ENCODE peak calls at places on chromosome 4, in five cellular contexts. Z is heart left ventricle, S is gastrocnemius medialis, A is tibial nerve, D is ovary. N is an unnamed sample.

GRCh38 chr4:10099521-10100325 is 16.9 kb downstream of the WDR1 start:
- DNase-seq in Z (no peak), D (no peak), A (no peak), S (no peak), N (no peak)

GRCh38 chr4:152605641-152606304 is 69.9 kb upstream of the FBXW7 start:
- DNase-seq in D (no peak), A (no peak), Z (no peak), S (no peak), N (no peak)

GRCh38 chr4:7698586-7698985 is 241.1 kb downstream of the AFAP1 start:
- DNase-seq in S (no peak), A (no peak), D (peak; percentile 53), Z (no peak), N (no peak)

GRCh38 chr4:11616856-11617255 is 188.2 kb upstream of the HS3ST1 start:
- DNase-seq in Z (no peak), A (no peak), S (no peak), D (no peak), N (no peak)

GRCh38 chr4:1192091-1192492 is 19.7 kb upstream of the SPON2 start:
- DNase-seq in D (peak; percentile 88), A (peak; percentile 81), S (peak; percentile 93), Z (peak; percentile 89), N (peak; percentile 94)

GRCh38 chr4:24774452-24774851 is 20.9 kb upstream of the SOD3 start:
- DNase-seq in S (no peak), Z (no peak), A (no peak), D (no peak), N (no peak)

GRCh38 chr4:19850909-19851308 is 400.8 kb upstream of the SLIT2 start:
- DNase-seq in D (no peak), A (no peak), S (no peak), Z (no peak), N (no peak)

GRCh38 chr4:151771664-151772063 is 10.9 kb upstream of the GATB start:
- DNase-seq in S (no peak), A (no peak), Z (no peak), D (no peak), N (no peak)

GRCh38 chr4:126592088-126592487 is 1040.7 kb upstream of the INTU start:
- DNase-seq in A (no peak), S (no peak), Z (no peak), D (no peak), N (no peak)

GRCh38 chr4:6405417-6405747 is 67.0 kb downstream of the PPP2R2C start:
- DNase-seq in D (no peak), A (no peak), Z (no peak), S (no peak), N (no peak)

GRCh38 chr4:147060171-147060931 is 114.7 kb upstream of the TTC29 start:
- DNase-seq in S (peak; percentile 15), Z (no peak), A (no peak), D (no peak), N (peak; percentile 22)

DNA sequence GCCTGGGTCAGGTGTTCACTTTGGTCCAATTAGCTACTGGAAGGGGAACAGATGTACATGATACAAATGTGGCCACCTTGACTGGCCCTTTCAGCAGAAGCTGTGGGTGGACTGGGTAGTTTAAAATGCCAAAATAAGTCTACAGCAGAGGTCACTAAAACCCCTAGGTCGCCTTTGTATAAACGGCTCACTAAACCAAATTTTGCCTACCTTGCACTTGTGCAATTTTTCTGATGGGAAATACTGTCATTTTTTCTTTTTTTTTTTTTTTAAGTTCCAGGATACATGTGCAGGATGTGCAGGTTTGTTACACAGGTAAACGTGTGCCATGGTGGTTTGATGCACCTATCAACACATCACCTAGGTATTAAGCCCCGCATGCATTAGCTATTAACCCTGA is 109.8 kb downstream of the EGF start:
- DNase-seq in A (no peak), Z (no peak), S (no peak), D (no peak), N (no peak)
- TF ChIP-seq POLR2A in A (no peak), Z (no peak), S (no peak), D (no peak), N (no peak)

GRCh38 chr4:3031357-3032064 is 42.8 kb downstream of the HTT-AS start:
- DNase-seq in D (no peak), S (no peak), Z (no peak), A (no peak), N (no peak)
- H3K4me1 ChIP-seq in D (no peaks in the 10 kb centered on the region), S (no peaks in the 10 kb centered on the region), Z (no peaks in the 10 kb centered on the region), A (no peaks in the 10 kb centered on the region), N (no peaks in the 10 kb centered on the region)

GRCh38 chr4:140152015-140152703 is 1.8 kb downstream of the MAML3 start:
- DNase-seq in Z (peak; percentile 76), A (peak; percentile 27), S (peak; percentile 43), D (peak; percentile 85), N (peak; percentile 68)

GRCh38 chr4:140150886-140151699 is 2.9 kb downstream of the MAML3 start:
- DNase-seq in D (peak; percentile 91), A (peak; percentile 78), S (peak; percentile 77), Z (peak; percentile 95), N (peak; percentile 96)

GRCh38 chr4:140150636-140150885 is 3.4 kb downstream of the MAML3 start:
- DNase-seq in Z (no peak), S (peak; percentile 71), A (peak; percentile 75), D (no peak), N (peak; percentile 92)

GRCh38 chr4:140151700-140152014 is 2.3 kb downstream of the MAML3 start:
- DNase-seq in D (peak; percentile 84), A (peak; percentile 51), Z (peak; percentile 87), S (peak; percentile 61), N (peak; percentile 93)

DNA sequence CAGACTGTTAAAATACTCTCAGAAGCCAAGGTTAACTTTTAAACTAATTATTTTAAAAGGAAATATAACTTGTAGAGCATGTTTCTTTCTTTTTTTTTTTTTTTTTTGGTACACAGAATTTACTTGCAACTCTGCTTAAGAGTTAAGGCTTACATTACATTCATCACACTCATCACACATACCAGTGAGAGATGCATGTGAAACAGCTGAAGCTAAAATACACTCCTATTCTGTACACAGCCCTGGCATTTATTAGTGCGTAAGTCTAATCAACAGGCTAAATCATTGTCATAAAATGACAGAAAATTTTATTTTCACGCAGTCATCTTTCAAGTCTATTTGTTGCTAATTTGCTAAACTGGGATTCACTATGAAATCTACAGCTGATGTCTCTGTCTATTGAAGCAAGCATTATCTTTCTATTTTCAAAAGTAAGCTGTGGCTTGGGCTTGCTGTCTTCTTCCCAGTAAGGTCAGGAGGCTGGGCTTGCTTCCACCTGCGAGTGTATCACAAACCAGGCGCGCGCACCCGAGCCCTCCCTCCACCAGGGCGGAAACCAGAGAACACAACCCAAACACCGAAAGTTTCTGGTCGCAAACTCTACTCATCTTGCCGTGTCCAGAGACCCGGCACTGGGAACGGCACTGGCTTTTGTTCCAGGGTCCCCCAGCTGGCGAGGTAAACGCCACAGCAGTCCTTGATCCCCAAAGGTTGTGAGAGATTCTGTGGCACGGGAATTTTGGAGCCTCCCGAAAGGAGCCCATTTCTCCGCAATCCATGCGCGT is 3.9 kb downstream of the MAML3 start:
- DNase-seq in A (peak; percentile 58), D (peak; percentile 78), S (peak; percentile 74), Z (peak; percentile 76), N (peak; percentile 86)
- TF ChIP-seq POLR2A in A (no peak), D (no peak), S (peak; percentile 28), Z (no peak), N (peak; percentile 22)

GRCh38 chr4:40555176-40555900 is 74.3 kb downstream of the RBM47 start:
- DNase-seq in S (no peak), Z (no peak), D (no peak), A (no peak), N (no peak)

GRCh38 chr4:40559585-40560465 is 69.8 kb downstream of the RBM47 start:
- DNase-seq in S (no peak), Z (no peak), D (no peak), A (no peak), N (no peak)

GRCh38 chr4:40553995-40554394 is 75.7 kb downstream of the RBM47 start:
- DNase-seq in S (no peak), A (no peak), D (no peak), Z (peak; percentile 24), N (no peak)

GRCh38 chr4:40562208-40562607 is 67.5 kb downstream of the RBM47 start:
- DNase-seq in Z (no peak), A (no peak), D (no peak), S (no peak), N (no peak)

GRCh38 chr4:40557741-40558140 is 71.9 kb downstream of the RBM47 start:
- DNase-seq in A (no peak), S (no peak), Z (no peak), D (no peak), N (no peak)
- H3K4me1 ChIP-seq in A (no peaks in the 10 kb centered on the region), S (no peaks in the 10 kb centered on the region), Z (no peaks in the 10 kb centered on the region), D (peaks cover 13% of the 10 kb centered on the region), N (no peaks in the 10 kb centered on the region)

GRCh38 chr4:108651068-108651794 is 832 bp downstream of the OSTC start:
- DNase-seq in S (no peak), Z (no peak), D (no peak), A (no peak), N (no peak)
- TF ChIP-seq POLR2A in S (no peak), Z (no peak), D (no peak), A (no peak), N (no peak)

DNA sequence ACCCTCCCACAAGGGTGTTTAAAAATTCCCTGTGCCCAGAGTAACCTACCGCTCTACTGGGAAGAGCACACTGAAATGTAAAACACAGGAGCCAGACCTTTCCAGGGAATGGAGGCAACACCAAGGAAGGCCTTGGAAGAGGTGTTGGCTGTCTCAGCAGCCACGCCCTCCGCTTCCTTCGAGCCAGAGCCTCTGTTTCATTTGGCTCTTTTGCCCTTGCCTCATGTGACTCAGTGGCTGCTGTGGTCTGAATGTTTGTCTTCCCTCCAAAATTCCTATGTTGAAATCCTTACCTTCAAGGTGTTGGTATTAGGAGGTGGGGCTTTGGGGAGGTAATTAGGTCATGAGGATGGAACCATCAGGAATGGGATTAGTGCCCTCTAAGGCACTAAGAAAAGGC is 11.3 kb downstream of the SCD5 start:
- DNase-seq in D (no peak), Z (no peak), A (no peak), S (no peak), N (no peak)
- H3K4me1 ChIP-seq in D (peaks cover 16% of the 10 kb centered on the region), Z (peaks cover 10% of the 10 kb centered on the region), A (no peaks in the 10 kb centered on the region), S (no peaks in the 10 kb centered on the region), N (no peaks in the 10 kb centered on the region)

GRCh38 chr4:26321326-26322276 is 787 bp downstream of the RBPJ start:
- DNase-seq in Z (peak; percentile 32), A (no peak), S (peak; percentile 22), D (peak; percentile 57), N (peak; percentile 31)
- TF ChIP-seq POLR2A in Z (no peak), A (no peak), S (no peak), D (no peak), N (no peak)

N was measured in uterus.